ENCODE peak calls at places on chromosome 3, in seven cellular contexts. N, T, W, C, Z, H and Y are unnamed samples.

GRCh38 chr3:43098761-43099160 is 7.1 kb downstream of the POMGNT2 start:
- DNase-seq in T (no peak), Z (no peak), N (no peak), W (no peak), H (no peak), C (no peak), Y (no peak)

GRCh38 chr3:120853416-120853815 is 54.6 kb upstream of the STXBP5L start:
- DNase-seq in H (no peak), C (no peak), T (no peak), W (no peak), Z (no peak), N (no peak), Y (no peak)

GRCh38 chr3:44060164-44060563 is 181.5 kb upstream of the TOPAZ1 start:
- DNase-seq in Z (no peak), N (no peak), W (no peak), C (no peak), H (no peak), T (no peak), Y (no peak)

GRCh38 chr3:20405731-20406130 is 219.7 kb upstream of the SGO1 start:
- DNase-seq in T (no peak), H (no peak), W (peak), C (no peak), Z (no peak), N (peak), Y (no peak)

GRCh38 chr3:39287216-39287858 is 7.5 kb upstream of the CX3CR1 start:
- DNase-seq in H (no peak), Z (no peak), W (no peak), N (no peak), C (no peak), T (no peak), Y (no peak)

GRCh38 chr3:187878776-187879524 is 133.7 kb upstream of the BCL6 start:
- DNase-seq in Z (no peak), N (peak), C (no peak), H (no peak), W (no peak), T (no peak), Y (no peak)

GRCh38 chr3:189272500-189273119 is 100.8 kb downstream of the TPRG1 start:
- DNase-seq in C (no peak), Z (no peak), W (no peak), N (no peak), H (no peak), T (no peak), Y (no peak)

GRCh38 chr3:183233986-183234385 is 19.1 kb upstream of the B3GNT5 start:
- DNase-seq in T (no peak), C (no peak), H (no peak), N (no peak), Z (no peak), W (no peak), Y (no peak)